ENCODE peak calls at places on chromosomes 6 and 20, in nine cellular contexts. S is kidney, K is right atrium auricular region, N is tibial nerve, E is left lung, H is mammary epithelial cell, B is esophagus squamous epithelium, L is spleen, M is OCI-LY7. Q is an unnamed sample. For H3K36me3, the result is how much of the 10 kb centered on the place peaks cover.

GRCh38 chr6:157223486-157223885 is 99.8 kb downstream of the TMEM242 start:
- DNase-seq in S (peak), K (peak), N (no peak), E (no peak), H (no peak), B (no peak), L (peak), M (peak), Q (no peak)

GRCh38 chr6:130961148-130961547 is 101.9 kb downstream of the EPB41L2 start:
- DNase-seq in S (no peak), K (no peak), N (no peak), E (no peak), H (no peak), B (no peak), L (no peak), M (no peak), Q (no peak)

GRCh38 chr6:133749427-133749826 is 139.5 kb upstream of the TCF21 start:
- DNase-seq in S (no peak), K (no peak), N (no peak), E (no peak), H (no peak), B (no peak), L (no peak), M (no peak), Q (no peak)

GRCh38 chr6:42532038-42532669 is 31.7 kb upstream of the UBR2 start:
- DNase-seq in S (no peak), K (no peak), N (no peak), E (no peak), H (peak), B (no peak), L (no peak), M (peak), Q (no peak)

GRCh38 chr20:59015812-59016711 is 3.2 kb upstream of the TUBB1 start:
- DNase-seq in S (no peak), K (no peak), N (no peak), E (no peak), H (no peak), B (no peak), L (peak), M (no peak), Q (no peak)

GRCh38 chr6:108732101-108732870 is 115.9 kb upstream of the ARMC2 start:
- DNase-seq in S (no peak), K (no peak), N (no peak), E (no peak), H (peak), B (no peak), L (no peak), M (no peak), Q (no peak)

GRCh38 chr20:33299111-33299603 is 16.1 kb downstream of the BPIFB1 start:
- DNase-seq in S (peak), K (peak), N (peak), E (peak), H (peak), B (no peak), L (peak), M (peak), Q (peak)

GRCh38 chr6:21333715-21334114 is 259.8 kb upstream of the SOX4 start:
- DNase-seq in S (no peak), K (no peak), N (no peak), E (no peak), H (no peak), B (no peak), L (no peak), M (no peak), Q (no peak)

GRCh38 chr6:95837890-95838289 is 177.9 kb upstream of the FUT9 start:
- DNase-seq in S (no peak), K (no peak), N (no peak), E (no peak), H (no peak), B (no peak), L (no peak), M (no peak), Q (no peak)

GRCh38 chr6:53813096-53813495 is 18.3 kb downstream of the LRRC1 start:
- DNase-seq in S (no peak), K (no peak), N (no peak), E (no peak), H (no peak), B (no peak), L (no peak), M (no peak), Q (no peak)

GRCh38 chr6:4358414-4359107 is 223.2 kb upstream of the ECI2 start:
- DNase-seq in S (peak), K (peak), N (peak), E (peak), H (peak), B (peak), L (peak), M (no peak), Q (peak)

GRCh38 chr20:32560482-32560988 is 24.6 kb downstream of the NOL4L start:
- DNase-seq in S (no peak), K (no peak), N (no peak), E (no peak), H (no peak), B (no peak), L (no peak), M (no peak), Q (no peak)

GRCh38 chr6:26123675-26124549 is 36.7 kb downstream of the HFE start:
- DNase-seq in S (peak), K (peak), N (peak), E (peak), H (peak), B (peak), L (peak), M (peak), Q (peak)

GRCh38 chr20:45842169-45842812 is 8.7 kb downstream of the SNX21 start:
- DNase-seq in S (no peak), K (no peak), N (no peak), E (no peak), H (no peak), B (no peak), L (no peak), M (peak), Q (no peak)

GRCh38 chr6:163731215-163732013 is 316.9 kb downstream of the QKI start:
- DNase-seq in S (no peak), K (no peak), N (no peak), E (no peak), H (no peak), B (no peak), L (peak), M (no peak), Q (no peak)

GRCh38 chr20:63577317-63577894 is 3.4 kb upstream of the HELZ2 start:
- DNase-seq in S (peak), K (no peak), N (no peak), E (no peak), H (no peak), B (no peak), L (no peak), M (no peak), Q (peak)

GRCh38 chr20:49629606-49630005 is 61.7 kb upstream of the PTGIS start:
- DNase-seq in S (no peak), K (no peak), N (no peak), E (no peak), H (no peak), B (no peak), L (no peak), M (no peak), Q (no peak)

GRCh38 chr6:43799671-43800623 is 29.9 kb downstream of the VEGFA start:
- DNase-seq in S (no peak), K (no peak), N (no peak), E (no peak), H (no peak), B (no peak), L (peak), M (peak), Q (no peak)

GRCh38 chr6:24064106-24064505 is 61.9 kb upstream of the NRSN1 start:
- DNase-seq in S (no peak), K (no peak), N (no peak), E (no peak), H (no peak), B (no peak), L (no peak), M (no peak), Q (no peak)

GRCh38 chr6:131029661-131030297 is 33.3 kb downstream of the EPB41L2 start:
- DNase-seq in S (no peak), K (no peak), N (no peak), E (no peak), H (no peak), B (no peak), L (no peak), M (no peak), Q (no peak)

GRCh38 chr20:59004763-59005522 is 2.1 kb downstream of the CTSZ start:
- DNase-seq in S (peak), K (no peak), N (peak), E (peak), H (no peak), B (peak), L (peak), M (peak), Q (peak)

GRCh38 chr20:51541189-51542032 is 1.1 kb downstream of the NFATC2 start:
- DNase-seq in S (peak), K (peak), N (peak), E (no peak), H (no peak), B (no peak), L (peak), M (peak), Q (peak)

GRCh38 chr20:51542894-51543788 is 622 bp upstream of the NFATC2 start:
- DNase-seq in S (peak), K (no peak), N (no peak), E (no peak), H (no peak), B (no peak), L (peak), M (peak), Q (no peak)

GRCh38 chr20:51540585-51540984 is 1.9 kb downstream of the NFATC2 start:
- DNase-seq in S (no peak), K (no peak), N (no peak), E (no peak), H (no peak), B (no peak), L (no peak), M (no peak), Q (no peak)

GRCh38 chr20:51545515-51545914 is 3.0 kb upstream of the NFATC2 start:
- DNase-seq in S (no peak), K (no peak), N (no peak), E (no peak), H (no peak), B (no peak), L (no peak), M (no peak), Q (no peak)

GRCh38 chr20:51542033-51542893 is at the start of gene NFATC2:
- DNase-seq in S (peak), K (no peak), N (no peak), E (peak), H (no peak), B (no peak), L (peak), M (peak), Q (peak)
- TF ChIP-seq CTCF in S (no peak), K (peak), N (peak), E (no peak), H (no peak), B (no peak), L (no peak), M (peak), Q (peak)

GRCh38 chr6:145116591-145117178 is 618.6 kb downstream of the EPM2A start:
- DNase-seq in S (no peak), K (no peak), N (no peak), E (no peak), H (peak), B (no peak), L (no peak), M (no peak), Q (no peak)
- H3K36me3 ChIP-seq in S (under half), K (under half), N (under half), E (under half), H (under half), B (under half), L (under half), M (under half), Q (under half)

GRCh38 chr6:32609731-32610640 is 20.3 kb upstream of the HLA-DRB1 start:
- DNase-seq in S (no peak), K (no peak), N (no peak), E (no peak), H (peak), B (no peak), L (peak), M (peak), Q (peak)

GRCh38 chr6:32607263-32607987 is 17.8 kb upstream of the HLA-DRB1 start:
- DNase-seq in S (no peak), K (no peak), N (no peak), E (no peak), H (no peak), B (no peak), L (no peak), M (no peak), Q (no peak)

GRCh38 chr6:32607988-32608298 is 18.3 kb upstream of the HLA-DRB1 start:
- DNase-seq in S (no peak), K (no peak), N (no peak), E (no peak), H (no peak), B (no peak), L (no peak), M (no peak), Q (no peak)

GRCh38 chr6:32609391-32609730 is 19.7 kb upstream of the HLA-DRB1 start:
- DNase-seq in S (no peak), K (no peak), N (no peak), E (no peak), H (no peak), B (no peak), L (no peak), M (no peak), Q (no peak)

DNA sequence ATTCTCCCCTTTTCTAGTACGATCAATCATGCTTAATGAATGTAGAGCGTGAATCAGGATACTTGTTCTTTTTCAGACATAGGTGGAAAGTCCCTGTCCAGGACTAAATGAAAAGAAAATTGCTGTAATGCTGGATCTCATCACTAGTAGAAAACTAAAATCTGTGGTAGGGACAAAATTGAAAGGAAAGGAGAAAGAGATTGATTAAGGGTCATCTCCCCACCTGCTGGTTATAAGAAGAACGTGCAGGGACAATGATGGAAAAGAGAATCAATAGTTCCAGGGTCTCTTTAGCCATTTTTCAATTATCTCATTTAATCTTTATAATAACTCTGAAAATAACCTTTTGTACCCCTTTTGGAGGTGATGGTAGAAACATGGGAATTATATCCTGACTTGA is 18.7 kb upstream of the HLA-DRB1 start:
- DNase-seq in S (no peak), K (no peak), N (no peak), E (no peak), H (no peak), B (no peak), L (no peak), M (no peak), Q (no peak)
- TF ChIP-seq CTCF in S (no peak), K (no peak), N (no peak), E (no peak), H (no peak), B (no peak), L (no peak), M (no peak), Q (peak)

GRCh38 chr6:111569951-111570350 is 35.7 kb downstream of the TRAF3IP2 start:
- DNase-seq in S (no peak), K (no peak), N (no peak), E (no peak), H (no peak), B (no peak), L (no peak), M (no peak), Q (no peak)
- H3K36me3 ChIP-seq in S (under half), K (under half), N (under half), E (half or more), H (under half), B (under half), L (half or more), M (half or more), Q (under half)

DNA sequence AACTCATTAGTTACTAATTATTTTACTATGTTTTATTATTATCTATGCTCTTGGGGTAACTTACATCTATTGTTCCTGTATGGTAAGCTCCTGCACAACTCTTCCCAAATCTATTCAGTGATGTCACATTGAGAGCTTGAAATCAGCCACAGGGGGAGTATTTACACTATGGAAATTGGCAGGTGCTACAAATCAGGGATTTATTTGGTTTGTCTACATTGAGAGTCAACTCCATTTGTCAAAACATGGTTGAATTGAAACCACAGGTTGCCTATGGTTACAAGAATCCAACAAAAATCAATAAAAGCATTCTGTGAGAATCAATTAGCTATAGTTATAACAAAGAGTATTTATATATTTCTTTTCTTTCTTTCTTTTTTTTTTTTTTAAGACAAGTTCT is 3.9 kb upstream of the FITM2 start:
- DNase-seq in S (no peak), K (no peak), N (no peak), E (no peak), H (no peak), B (no peak), L (no peak), M (no peak), Q (no peak)
- TF ChIP-seq CTCF in S (no peak), K (no peak), N (no peak), E (no peak), H (no peak), B (no peak), L (no peak), M (no peak), Q (no peak)

GRCh38 chr20:47568019-47568418 is 66.3 kb downstream of the NCOA3 start:
- DNase-seq in S (no peak), K (no peak), N (no peak), E (no peak), H (peak), B (no peak), L (no peak), M (no peak), Q (no peak)
- H3K36me3 ChIP-seq in S (under half), K (under half), N (under half), E (under half), H (under half), B (under half), L (under half), M (half or more), Q (under half)

GRCh38 chr20:50646483-50646996 is 44.8 kb downstream of the RIPOR3 start:
- DNase-seq in S (no peak), K (no peak), N (no peak), E (no peak), H (no peak), B (no peak), L (no peak), M (no peak), Q (no peak)
- TF ChIP-seq CTCF in S (no peak), K (no peak), N (no peak), E (no peak), H (peak), B (no peak), L (no peak), M (peak), Q (peak)

GRCh38 chr20:41862476-41862875 is 244.3 kb upstream of the CHD6 start:
- DNase-seq in S (no peak), K (no peak), N (no peak), E (no peak), H (peak), B (no peak), L (no peak), M (no peak), Q (no peak)

GRCh38 chr20:41869261-41869660 is 251.1 kb upstream of the CHD6 start:
- DNase-seq in S (no peak), K (no peak), N (no peak), E (no peak), H (no peak), B (no peak), L (no peak), M (no peak), Q (no peak)

GRCh38 chr20:41871063-41871462 is 252.9 kb upstream of the CHD6 start:
- DNase-seq in S (no peak), K (no peak), N (no peak), E (no peak), H (no peak), B (no peak), L (no peak), M (no peak), Q (no peak)

GRCh38 chr20:41862023-41862422 is 243.8 kb upstream of the CHD6 start:
- DNase-seq in S (no peak), K (no peak), N (no peak), E (no peak), H (no peak), B (no peak), L (no peak), M (no peak), Q (no peak)

DNA sequence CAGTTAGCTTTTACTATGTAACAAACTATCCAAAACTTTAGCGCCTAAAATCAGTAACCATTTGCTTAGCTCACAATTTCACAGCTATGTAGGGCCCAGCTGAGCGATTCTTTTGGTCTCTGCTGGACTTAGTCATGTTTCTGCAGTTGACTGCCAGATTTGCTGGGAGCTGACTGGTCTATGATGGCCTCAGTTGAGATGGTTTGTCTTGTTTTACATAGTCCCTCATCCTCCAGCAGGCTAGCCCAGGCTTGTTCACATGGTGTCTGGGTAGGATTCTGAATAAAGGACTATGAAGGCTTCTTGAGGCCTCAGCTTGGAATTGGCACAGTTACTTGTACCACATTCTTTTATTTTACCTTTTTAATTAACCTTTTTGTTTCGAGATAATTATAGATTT is 247.8 kb upstream of the CHD6 start:
- DNase-seq in S (no peak), K (no peak), N (no peak), E (no peak), H (peak), B (no peak), L (no peak), M (no peak), Q (no peak)
- H3K36me3 ChIP-seq in S (under half), K (under half), N (under half), E (under half), H (under half), B (under half), L (under half), M (under half), Q (under half)

GRCh38 chr6:167350322-167350721 is 25.4 kb downstream of the TTLL2 start:
- DNase-seq in S (peak), K (no peak), N (no peak), E (no peak), H (no peak), B (no peak), L (peak), M (no peak), Q (no peak)
- TF ChIP-seq CTCF in S (no peak), K (no peak), N (no peak), E (no peak), H (no peak), B (no peak), L (no peak), M (no peak), Q (no peak)

GRCh38 chr20:18514127-18514526 is 6.4 kb downstream of the SEC23B start:
- DNase-seq in S (no peak), K (no peak), N (no peak), E (no peak), H (no peak), B (no peak), L (no peak), M (no peak), Q (no peak)
- H3K36me3 ChIP-seq in S (under half), K (under half), N (half or more), E (half or more), H (under half), B (under half), L (half or more), M (half or more), Q (under half)

Q was measured in heart right ventricle.